ENCODE peak calls at places on chromosomes 7 and 10, in seven cellular contexts. A, T, S, P, L, G and F are unnamed samples.

GRCh38 chr10:68560916-68561691 is 967 bp downstream of the TET1 start:
- DNase-seq in T (peak), S (no peak), A (peak), P (peak), G (no peak), L (peak), F (peak)

GRCh38 chr10:36281871-36282331 is 639.8 kb upstream of the FZD8 start:
- DNase-seq in P (no peak), L (no peak), S (no peak), T (peak), A (no peak), G (no peak), F (no peak)

GRCh38 chr10:27446091-27446918 is 57.8 kb upstream of the RAB18 start:
- DNase-seq in P (peak), L (peak), G (peak), T (peak), A (peak), S (peak), F (peak)

GRCh38 chr10:96334888-96335526 is 23.8 kb downstream of the OPALIN start:
- DNase-seq in P (peak), L (peak), S (peak), A (peak), G (peak), T (peak), F (peak)

GRCh38 chr7:148905093-148905666 is 21.1 kb upstream of the EZH2 start:
- DNase-seq in S (no peak), G (no peak), L (peak), A (no peak), T (no peak), P (peak), F (no peak)

GRCh38 chr7:3510101-3511020 is 209.3 kb downstream of the SDK1 start:
- DNase-seq in A (no peak), S (no peak), P (peak), L (no peak), T (no peak), G (no peak), F (no peak)

GRCh38 chr10:5761220-5761619 is 52.0 kb downstream of the GDI2 start:
- DNase-seq in P (no peak), S (no peak), A (no peak), G (no peak), L (no peak), T (no peak), F (no peak)

GRCh38 chr10:126239844-126240243 is 148.4 kb downstream of the ADAM12 start:
- DNase-seq in A (no peak), P (no peak), S (no peak), L (no peak), G (no peak), T (no peak), F (no peak)

GRCh38 chr7:50661345-50662058 is 96.3 kb upstream of the DDC start:
- DNase-seq in A (no peak), T (no peak), L (no peak), G (no peak), S (no peak), P (no peak), F (peak)

GRCh38 chr10:118754132-118754555 is 626 bp downstream of the CACUL1 start:
- DNase-seq in L (peak), P (peak), S (peak), G (no peak), A (peak), T (peak), F (peak)

GRCh38 chr10:115989621-115990020 is 283.4 kb downstream of the GFRA1 start:
- DNase-seq in T (no peak), P (no peak), L (peak), G (no peak), A (no peak), S (no peak), F (no peak)

GRCh38 chr10:7544203-7544602 is 122.6 kb downstream of the ITIH5 start:
- DNase-seq in A (no peak), G (no peak), S (no peak), P (no peak), T (no peak), L (no peak), F (no peak)

GRCh38 chr7:141014091-141014490 is 661 bp downstream of the MRPS33 start:
- DNase-seq in L (peak), S (no peak), P (peak), A (no peak), G (no peak), T (no peak), F (no peak)

GRCh38 chr7:64611717-64612116 is 48.8 kb upstream of the ZNF680 start:
- DNase-seq in T (no peak), G (no peak), P (no peak), A (no peak), L (no peak), S (no peak), F (no peak)

GRCh38 chr10:35103887-35104286 is 13.7 kb upstream of the CUL2 start:
- DNase-seq in P (no peak), A (no peak), T (no peak), S (no peak), L (no peak), G (no peak), F (no peak)

GRCh38 chr7:101017099-101017777 is 2.6 kb upstream of the MUC17 start:
- DNase-seq in L (peak), A (peak), P (peak), G (no peak), T (peak), S (peak), F (no peak)

GRCh38 chr7:131544449-131545425 is 11.7 kb downstream of the PODXL start:
- DNase-seq in S (peak), T (no peak), L (peak), P (peak), A (no peak), G (no peak), F (no peak)

GRCh38 chr10:3172081-3172445 is 519 bp downstream of the PITRM1 start:
- DNase-seq in L (peak), A (no peak), G (peak), T (peak), S (peak), P (peak), F (peak)

GRCh38 chr7:106072715-106073091 is 39.4 kb downstream of the SYPL1 start:
- DNase-seq in P (no peak), L (no peak), A (no peak), G (no peak), T (no peak), S (no peak), F (no peak)

GRCh38 chr10:96921655-96922054 is 89.6 kb downstream of the LCOR start:
- DNase-seq in T (no peak), A (no peak), G (no peak), S (no peak), P (no peak), L (no peak), F (peak)

GRCh38 chr10:128047991-128048826 is 78.0 kb downstream of the MKI67 start:
- DNase-seq in P (no peak), A (no peak), L (peak), S (peak), T (peak), G (no peak), F (peak)

GRCh38 chr10:37535459-37536246 is 321.8 kb downstream of the ZNF248 start:
- DNase-seq in S (peak), G (no peak), T (no peak), P (no peak), A (peak), L (peak), F (no peak)

GRCh38 chr10:73837072-73837471 is 25.7 kb upstream of the NDST2 start:
- DNase-seq in P (no peak), A (no peak), L (peak), T (no peak), S (peak), G (no peak), F (no peak)

GRCh38 chr7:158040199-158040598 is 547.4 kb downstream of the PTPRN2 start:
- DNase-seq in G (no peak), L (no peak), T (no peak), A (no peak), P (no peak), S (no peak), F (no peak)

DNA sequence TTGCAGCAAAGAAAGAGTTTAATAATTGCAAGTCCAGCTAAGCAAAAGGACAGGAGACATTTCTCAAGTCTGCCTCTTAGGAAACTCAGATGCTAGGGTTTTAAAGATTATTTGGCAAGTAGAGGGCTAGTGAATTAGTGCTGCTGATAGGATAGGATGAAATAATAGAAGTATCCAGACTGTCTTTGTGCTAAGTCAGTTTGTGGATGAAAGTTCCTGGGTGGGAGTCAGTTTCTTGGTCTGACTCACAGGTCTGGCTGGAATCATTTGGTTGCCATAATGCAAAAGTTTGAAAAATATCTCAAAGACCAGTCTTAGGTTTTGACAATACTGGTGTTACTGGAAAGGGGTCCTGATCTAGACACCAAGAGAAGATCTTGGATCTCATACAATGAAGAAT is 42.6 kb upstream of the INHBA start:
- DNase-seq in L (peak), G (no peak), A (no peak), T (no peak), P (no peak), S (no peak), F (no peak)
- H3K4me3 ChIP-seq in L (no peak), G (no peak), A (no peak), T (no peak), P (no peak), S (no peak), F (no peak)

GRCh38 chr7:87628780-87629569 is 777 bp downstream of the RUNDC3B start:
- DNase-seq in A (peak), P (peak), L (peak), T (peak), G (peak), S (no peak), F (peak)
- TF ChIP-seq EZH2phosphoT487 in A (peak), P (no peak), L (no peak), T (no peak), G (no peak), S (no peak), F (no peak)

GRCh38 chr10:132516771-132517725 is 20.5 kb upstream of the INPP5A start:
- DNase-seq in P (peak), T (peak), S (peak), G (no peak), A (peak), L (peak), F (no peak)

GRCh38 chr10:132517951-132518521 is 19.6 kb upstream of the INPP5A start:
- DNase-seq in T (no peak), L (no peak), G (no peak), S (no peak), A (peak), P (peak), F (no peak)

GRCh38 chr10:132519382-132520146 is 18.0 kb upstream of the INPP5A start:
- DNase-seq in L (no peak), P (no peak), S (no peak), G (no peak), A (no peak), T (no peak), F (no peak)

GRCh38 chr10:132520147-132520811 is 17.3 kb upstream of the INPP5A start:
- DNase-seq in A (no peak), P (no peak), S (no peak), G (no peak), T (peak), L (peak), F (no peak)

DNA sequence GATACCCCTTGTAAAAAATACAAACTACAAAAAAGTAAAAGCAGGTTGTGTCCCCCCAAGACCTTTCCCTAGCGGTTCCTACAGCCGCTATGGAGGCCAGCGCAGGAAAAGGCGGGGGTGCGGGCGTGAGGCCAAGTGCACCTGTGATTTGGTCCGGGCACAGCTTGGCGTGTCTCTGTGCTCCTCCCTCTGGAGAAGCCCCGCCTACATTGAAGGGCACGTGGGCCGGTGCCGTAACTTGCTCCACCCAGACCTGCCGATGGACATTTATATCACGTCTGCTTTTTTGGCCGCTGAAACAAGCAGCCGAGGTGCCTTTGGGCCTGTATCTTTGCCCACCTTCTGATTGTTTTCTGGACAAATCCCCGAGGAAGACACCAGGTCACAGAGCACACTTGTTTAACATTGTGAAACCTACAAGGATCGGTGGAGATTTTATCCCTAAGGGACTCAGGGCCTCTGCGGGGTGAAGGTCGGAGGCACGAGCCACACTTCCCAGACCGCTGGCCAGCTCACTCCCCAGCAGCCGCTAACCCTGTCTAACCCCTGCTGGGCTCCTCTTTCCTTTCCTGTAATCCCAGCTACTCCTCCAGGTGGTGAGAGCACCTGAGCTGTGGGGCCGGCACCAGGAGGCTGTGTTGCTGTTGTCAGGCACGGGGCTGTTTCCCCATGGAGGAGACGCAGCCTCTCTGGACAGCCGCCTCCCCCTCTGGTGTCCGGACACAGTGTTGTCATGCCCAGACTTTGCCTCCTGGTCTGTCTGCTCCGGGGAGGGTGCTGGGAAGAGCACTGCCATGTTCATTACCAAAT is 18.8 kb upstream of the INPP5A start:
- DNase-seq in P (peak), S (peak), G (peak), A (peak), L (no peak), T (peak), F (no peak)
- TF ChIP-seq EZH2 in P (no peak), S (no peak), G (no peak), A (peak), L (no peak), T (no peak), F (no peak)

GRCh38 chr7:115533785-115534184 is 496.8 kb downstream of the TFEC start:
- DNase-seq in G (no peak), L (peak), T (no peak), A (no peak), S (no peak), P (no peak), F (no peak)
- H3K4me3 ChIP-seq in G (no peak), L (no peak), T (no peak), A (no peak), S (no peak), P (no peak), F (no peak)

GRCh38 chr7:28804990-28805389 is 153.1 kb downstream of the TRIL start:
- DNase-seq in L (peak), P (no peak), S (peak), T (no peak), A (no peak), G (no peak), F (no peak)

GRCh38 chr7:28808786-28809533 is 149.2 kb downstream of the TRIL start:
- DNase-seq in S (peak), P (peak), T (no peak), A (no peak), G (no peak), L (peak), F (no peak)

GRCh38 chr7:28806841-28807240 is 151.3 kb downstream of the TRIL start:
- DNase-seq in P (no peak), T (no peak), A (no peak), S (peak), G (no peak), L (peak), F (no peak)

GRCh38 chr7:28804157-28804556 is 154.0 kb downstream of the TRIL start:
- DNase-seq in A (no peak), L (no peak), S (no peak), G (no peak), T (no peak), P (no peak), F (no peak)

DNA sequence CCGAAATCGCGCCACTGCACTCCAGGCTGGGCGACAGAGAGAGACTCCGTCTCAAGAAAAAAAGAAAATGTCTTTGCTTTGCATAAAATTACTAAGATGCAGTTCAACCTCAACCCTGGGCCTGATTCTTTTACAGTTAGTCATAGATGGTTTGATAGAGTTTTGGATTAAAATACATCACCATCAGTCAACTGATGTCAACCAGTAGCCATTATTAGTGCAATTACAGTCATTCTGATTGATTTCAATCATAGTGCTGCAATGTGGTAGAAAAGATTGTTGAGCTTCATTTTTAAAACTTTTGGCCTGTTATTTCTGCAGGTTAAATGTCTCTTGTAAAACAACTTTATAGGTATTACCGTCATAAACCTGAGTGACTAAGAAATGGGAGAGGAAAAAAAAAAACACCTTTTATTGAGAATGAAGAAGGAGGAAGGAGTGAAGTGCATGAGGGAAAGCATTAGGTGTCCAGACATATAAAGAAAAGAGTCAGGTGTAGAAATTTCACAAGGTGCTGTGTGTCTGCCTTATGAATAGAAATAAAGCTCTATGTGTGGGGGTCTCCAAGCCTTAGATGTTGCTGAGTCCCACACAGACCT is 150.6 kb downstream of the TRIL start:
- DNase-seq in T (no peak), S (peak), L (no peak), G (no peak), A (no peak), P (no peak), F (no peak)
- TF ChIP-seq EZH2phosphoT487 in T (no peak), S (no peak), L (no peak), G (no peak), A (no peak), P (no peak), F (no peak)

GRCh38 chr7:128190051-128190640 is 50.9 kb upstream of the LEP start:
- DNase-seq in T (no peak), G (no peak), L (no peak), S (no peak), P (no peak), A (no peak), F (no peak)
- TF ChIP-seq EZH2 in T (no peak), G (no peak), L (no peak), S (no peak), P (no peak), A (no peak), F (no peak)